ENCODE peak calls at places on chromosome 19, in six cellular contexts. T, A, H, F, E and Q are unnamed samples.

GRCh38 chr19:7000816-7001215 is 20.4 kb downstream of the MBD3L2B start:
- DNase-seq in T (no peak), A (no peak), H (no peak), F (no peak), E (no peak), Q (no peak)

GRCh38 chr19:4609878-4610511 is 29.3 kb upstream of the TNFAIP8L1 start:
- DNase-seq in T (no peak), A (no peak), H (no peak), F (no peak), E (no peak), Q (peak)

GRCh38 chr19:39110263-39110967 is 15.2 kb upstream of the PAK4 start:
- DNase-seq in T (no peak), A (peak), H (no peak), F (peak), E (peak), Q (peak)

GRCh38 chr19:10748924-10749434 is 31.1 kb downstream of the DNM2 start:
- DNase-seq in T (no peak), A (peak), H (no peak), F (no peak), E (no peak), Q (peak)

GRCh38 chr19:18629166-18630088 is 7.4 kb upstream of the KLHL26 start:
- DNase-seq in T (no peak), A (no peak), H (no peak), F (no peak), E (no peak), Q (no peak)

GRCh38 chr19:54457773-54458647 is 5.6 kb downstream of the LENG9 start:
- DNase-seq in T (no peak), A (no peak), H (no peak), F (no peak), E (no peak), Q (no peak)

GRCh38 chr19:32233885-32234284 is 111.5 kb upstream of the ZNF507 start:
- DNase-seq in T (no peak), A (no peak), H (no peak), F (no peak), E (no peak), Q (no peak)

GRCh38 chr19:8224394-8225145 is 15.4 kb downstream of the CERS4 start:
- DNase-seq in T (no peak), A (no peak), H (no peak), F (no peak), E (no peak), Q (no peak)

GRCh38 chr19:6065685-6066365 is 44.5 kb downstream of the RFX2 start:
- DNase-seq in T (no peak), A (peak), H (no peak), F (peak), E (no peak), Q (peak)

DNA sequence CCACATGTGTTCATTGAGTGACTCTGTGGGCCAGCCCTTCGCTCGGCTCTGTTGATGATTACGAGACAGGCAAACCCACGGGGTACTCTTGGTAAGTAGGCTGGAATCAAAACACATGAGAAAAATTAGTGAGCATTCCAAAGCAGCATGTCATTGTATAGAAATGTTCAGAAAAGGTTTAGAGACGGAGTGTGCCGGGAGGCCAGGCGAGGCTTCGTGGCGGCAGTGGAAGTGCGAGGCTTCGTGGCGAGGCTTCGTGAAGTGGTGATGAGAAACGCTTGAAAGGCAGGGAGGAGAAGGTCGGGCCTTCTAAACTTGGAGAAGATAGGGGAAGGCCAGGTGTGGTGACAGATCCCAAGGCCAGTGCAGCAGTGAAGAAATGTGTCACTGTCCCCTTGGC is 144.4 kb downstream of the ZNF536 start:
- DNase-seq in T (no peak), A (no peak), H (no peak), F (no peak), E (no peak), Q (no peak)
- TF ChIP-seq CTCF in T (no peak), A (no peak), H (no peak), F (no peak), E (no peak), Q (no peak)

GRCh38 chr19:860481-861098 is 1.1 kb downstream of the CFD start:
- DNase-seq in T (no peak), A (peak), H (no peak), F (peak), E (no peak), Q (peak)
- TF ChIP-seq CTCF in T (peak), A (peak), H (no peak), F (no peak), E (no peak), Q (no peak)

DNA sequence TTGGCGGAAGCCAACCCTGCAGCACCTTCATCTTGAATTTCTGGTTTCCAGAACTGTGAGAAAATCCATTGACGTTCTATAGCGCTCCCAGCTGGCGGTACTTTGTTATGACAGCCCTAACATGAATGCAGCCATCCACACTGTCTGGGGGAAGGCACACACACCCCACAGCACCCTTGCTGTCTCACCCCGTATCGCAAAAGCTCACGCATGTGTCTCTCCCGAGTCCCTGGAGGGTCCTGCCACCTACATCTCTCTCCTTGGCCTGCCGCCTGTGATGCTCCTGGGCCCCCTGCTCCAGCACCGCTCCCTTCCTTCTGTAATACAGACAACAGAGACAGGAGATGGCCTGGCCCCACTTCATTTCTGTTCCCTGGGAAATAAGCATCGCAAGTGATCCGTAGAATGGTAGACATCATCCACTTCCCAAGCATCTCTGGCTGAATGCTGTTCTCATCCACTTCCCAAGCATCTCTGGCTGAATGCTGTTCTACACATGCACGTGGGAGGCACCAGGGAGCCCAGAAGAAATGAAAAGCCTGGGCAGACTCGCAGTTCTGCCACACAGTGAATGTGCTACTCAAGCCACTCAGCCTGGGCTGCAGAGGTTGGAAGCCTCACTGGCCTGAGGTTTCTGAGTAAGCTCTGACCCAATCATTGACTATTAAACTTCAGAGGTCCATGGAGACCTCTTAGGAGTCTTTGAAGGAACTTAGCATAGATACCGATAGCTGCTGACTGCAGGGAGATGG is 29.6 kb downstream of the EPN1 start:
- DNase-seq in T (no peak), A (no peak), H (no peak), F (no peak), E (no peak), Q (peak)
- TF ChIP-seq CTCF in T (no peak), A (peak), H (no peak), F (peak), E (no peak), Q (peak)

GRCh38 chr19:49395581-49396407 is 7.7 kb downstream of the KASH5 start:
- DNase-seq in T (no peak), A (no peak), H (no peak), F (no peak), E (no peak), Q (no peak)
- TF ChIP-seq CTCF in T (no peak), A (no peak), H (no peak), F (no peak), E (no peak), Q (no peak)